ENCODE peak calls at places on chromosomes 4 and X, in seven cellular contexts. K is left lung, D is foreskin keratinocyte, X is A549, L is cardiac muscle cell, G is WERI-Rb-1, M is A673. N is an unnamed sample.

GRCh38 chrX:106791495-106791894 is 11.0 kb upstream of the TBC1D8B start:
- DNase-seq in L (peak; percentile 31), M (peak; percentile 2), D (no peak), X (no peak), G (no peak), K (no peak), N (no peak)

GRCh38 chr4:99885063-99885664 is 9.1 kb downstream of the LAMTOR3 start:
- DNase-seq in K (no peak), L (peak; percentile 61), M (peak; percentile 54), G (peak; percentile 23), D (no peak), X (peak; percentile 3), N (no peak)

GRCh38 chr4:124806403-124806802 is 93.9 kb upstream of the ANKRD50 start:
- DNase-seq in D (peak; percentile 73), X (no peak), K (no peak), M (peak; percentile 89), G (no peak), L (no peak), N (no peak)

GRCh38 chr4:122309988-122310626 is 68.7 kb upstream of the ADAD1 start:
- DNase-seq in G (no peak), X (peak; percentile 3), L (peak; percentile 22), K (no peak), M (peak; percentile 30), D (no peak), N (no peak)

GRCh38 chr4:65023877-65024670 is 614.8 kb upstream of the TECRL start:
- DNase-seq in M (no peak), G (no peak), K (no peak), L (no peak), D (peak; percentile 7), X (no peak), N (no peak)

GRCh38 chrX:73581002-73581628 is 18.1 kb downstream of the CHIC1 start:
- DNase-seq in X (no peak), L (no peak), K (no peak), G (no peak), D (no peak), M (no peak), N (no peak)

GRCh38 chr4:137312257-137312656 is 220.0 kb downstream of the PCDH18 start:
- DNase-seq in K (no peak), M (no peak), X (no peak), D (no peak), L (peak; percentile 30), G (no peak), N (no peak)

GRCh38 chrX:38803286-38803608 is 2.0 kb downstream of the MID1IP1 start:
- DNase-seq in M (peak; percentile 21), G (no peak), D (no peak), X (no peak), L (no peak), K (no peak), N (no peak)

GRCh38 chr4:175779081-175779620 is 32.9 kb downstream of the GPM6A start:
- DNase-seq in G (no peak), K (no peak), X (no peak), D (no peak), L (no peak), M (no peak), N (no peak)

GRCh38 chr4:19494958-19495357 is 756.7 kb upstream of the SLIT2 start:
- DNase-seq in M (no peak), L (no peak), X (no peak), K (no peak), G (no peak), D (peak; percentile 10), N (no peak)

GRCh38 chr4:3107271-3108185 is 33.0 kb downstream of the HTT start:
- DNase-seq in G (no peak), D (no peak), K (no peak), L (no peak), X (no peak), M (peak; percentile 36), N (no peak)

GRCh38 chrX:133215747-133216146 is 2.4 kb downstream of the TFDP3 start:
- DNase-seq in D (no peak), G (no peak), M (peak; percentile 52), X (no peak), K (no peak), L (peak; percentile 8), N (no peak)

GRCh38 chrX:101931494-101932248 is at the start of gene ZMAT1:
- DNase-seq in L (peak; percentile 76), K (peak; percentile 93), D (peak; percentile 10), X (peak; percentile 53), G (peak; percentile 90), M (peak; percentile 90), N (no peak)

GRCh38 chr4:95534032-95534431 is 14.7 kb downstream of the UNC5C start:
- DNase-seq in K (no peak), M (no peak), L (no peak), G (no peak), X (no peak), D (no peak), N (no peak)

GRCh38 chr4:48778431-48779094 is 1.5 kb downstream of the FRYL start:
- DNase-seq in D (no peak), K (no peak), M (peak; percentile 19), X (no peak), G (no peak), L (peak; percentile 64), N (no peak)

GRCh38 chrX:152926279-152926678 is 28.4 kb downstream of the ZNF185 start:
- DNase-seq in K (no peak), L (peak; percentile 57), X (peak; percentile 75), M (peak; percentile 86), D (peak; percentile 28), G (peak; percentile 81), N (no peak)
- TF ChIP-seq CTCF in K (no peak), L (peak; percentile 46), X (peak; percentile 49), M (peak; percentile 63), D (peak; percentile 75), G (peak; percentile 78), N (peak; percentile 55)

GRCh38 chr4:183407128-183407585 is 37.3 kb upstream of the CDKN2AIP start:
- DNase-seq in X (peak; percentile 40), D (no peak), L (peak; percentile 83), M (peak; percentile 93), G (peak; percentile 94), K (peak; percentile 98), N (peak; percentile 13)
- H3K27ac ChIP-seq in X (peak overlapping the region; percentile 72), D (no peak overlapping the region), L (no peak overlapping the region), M (peak overlapping the region; percentile 81), G (peak overlapping the region; percentile 88), K (peak overlapping the region; percentile 27), N (no peak overlapping the region)

DNA sequence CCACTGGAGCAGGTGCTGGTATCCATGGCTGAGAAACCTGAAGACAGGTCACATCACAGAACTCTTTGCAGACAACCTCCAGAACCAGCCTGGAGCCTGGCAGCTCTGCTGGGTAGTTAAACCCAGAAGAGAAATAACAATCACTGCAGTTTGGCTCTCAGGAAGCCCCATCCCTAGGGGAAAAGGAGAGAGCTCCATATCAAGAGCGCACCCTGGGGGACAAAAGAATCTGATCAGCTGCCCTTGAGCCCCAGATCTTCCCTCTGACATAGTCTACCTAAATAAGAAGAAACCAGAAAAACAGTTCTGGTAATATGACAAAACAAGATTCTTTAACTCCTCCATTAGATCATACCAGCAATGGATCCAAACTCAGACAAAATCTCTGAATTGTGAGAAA is 823.2 kb upstream of the FRG1 start:
- DNase-seq in L (no peak), D (no peak), G (no peak), K (no peak), X (no peak), M (peak; percentile 18), N (no peak)
- TF ChIP-seq CTCF in L (no peak), D (no peak), G (no peak), K (no peak), X (no peak), M (peak; percentile 11), N (no peak)

DNA sequence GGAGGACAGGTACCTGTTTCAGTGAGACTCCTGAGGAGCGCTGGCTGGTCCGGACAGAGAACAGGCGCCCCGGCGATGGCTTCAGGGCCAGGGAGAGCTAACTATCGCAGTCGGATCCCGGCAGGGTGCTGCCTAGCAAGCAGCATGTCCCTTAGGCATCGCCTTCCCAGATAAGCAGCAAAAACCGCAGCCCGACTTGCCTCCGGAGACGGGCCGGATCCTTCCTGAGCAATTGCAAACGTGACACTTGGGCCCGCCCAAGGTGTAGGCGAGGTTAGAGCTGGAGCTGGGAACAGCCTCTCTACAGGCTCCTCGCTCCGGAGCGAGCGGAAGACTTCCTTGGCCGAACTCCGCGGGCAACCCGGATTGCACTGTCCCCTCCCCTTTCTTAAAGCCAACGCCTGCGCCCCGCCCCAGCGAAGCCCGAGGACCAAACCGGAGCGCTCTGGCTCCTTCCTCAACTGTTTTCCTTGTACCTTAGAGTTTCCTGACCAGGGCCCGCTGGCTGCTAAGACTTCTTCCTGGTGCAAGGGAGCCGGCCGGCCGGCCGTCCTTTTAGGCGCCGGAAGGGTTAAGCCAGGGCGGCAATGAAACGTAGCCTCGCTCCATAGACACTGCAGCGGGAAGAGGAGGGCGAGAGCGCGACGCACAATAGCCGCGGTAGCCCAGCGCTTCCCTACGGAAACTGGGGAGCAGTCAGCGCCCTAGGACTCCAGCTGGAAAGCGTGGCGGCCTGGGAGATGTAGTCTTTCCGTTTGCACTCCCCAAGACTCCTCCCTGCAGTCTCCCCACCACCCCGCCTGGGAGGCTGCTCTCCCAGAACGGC is at the start of gene OPHN1:
- DNase-seq in D (peak; percentile 61), K (peak; percentile 88), M (peak; percentile 69), G (peak; percentile 70), L (peak; percentile 86), X (peak; percentile 51), N (no peak)
- H3K27ac ChIP-seq in D (peak within 1 kb of the TSS; percentile 73), K (peak within 1 kb of the TSS; percentile 88), M (peak within 1 kb of the TSS; percentile 58), G (peak within 1 kb of the TSS; percentile 72), L (peak within 1 kb of the TSS; percentile 67), X (peak within 1 kb of the TSS; percentile 81), N (peak within 1 kb of the TSS; percentile 81)

GRCh38 chr4:7293703-7294102 is 101.4 kb downstream of the SORCS2 start:
- DNase-seq in L (no peak), G (no peak), D (no peak), M (no peak), X (no peak), K (peak; percentile 9), N (no peak)

GRCh38 chr4:7294176-7294756 is 101.9 kb downstream of the SORCS2 start:
- DNase-seq in G (no peak), X (no peak), K (peak; percentile 23), L (no peak), D (no peak), M (no peak), N (no peak)

GRCh38 chr4:7296661-7297335 is 104.5 kb downstream of the SORCS2 start:
- DNase-seq in K (peak; percentile 61), X (no peak), G (no peak), L (no peak), D (no peak), M (no peak), N (no peak)

GRCh38 chr4:7295917-7296660 is 103.8 kb downstream of the SORCS2 start:
- DNase-seq in M (peak; percentile 22), X (peak; percentile 18), L (peak; percentile 39), K (peak; percentile 78), G (peak; percentile 70), D (no peak), N (no peak)

GRCh38 chr4:7295201-7295916 is 103.0 kb downstream of the SORCS2 start:
- DNase-seq in G (no peak), L (peak; percentile 71), M (peak; percentile 44), X (no peak), D (no peak), K (peak; percentile 77), N (no peak)
- TF ChIP-seq CTCF in G (no peak), L (peak; percentile 5), M (no peak), X (no peak), D (no peak), K (no peak), N (no peak)

DNA sequence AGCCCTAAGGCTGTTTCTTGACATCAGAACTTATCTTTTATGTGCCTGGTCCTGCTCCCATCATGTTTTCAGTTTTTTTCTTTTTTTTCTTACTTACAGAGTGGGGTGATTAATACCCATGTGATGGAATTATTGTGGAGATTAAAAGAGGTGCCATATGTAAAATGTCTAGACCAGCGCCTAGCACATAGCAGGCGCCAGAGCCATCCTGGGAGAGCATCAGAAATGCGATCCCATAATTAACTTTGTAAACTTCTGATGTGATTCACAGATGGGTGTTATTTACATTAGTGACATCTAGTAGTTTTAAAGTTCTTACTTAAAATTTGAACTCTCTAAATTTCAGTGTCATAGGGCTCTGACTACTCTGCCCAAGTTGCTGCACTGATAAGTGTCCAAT is 66.2 kb upstream of the PGRMC2 start:
- DNase-seq in G (no peak), M (no peak), L (no peak), X (no peak), D (no peak), K (no peak), N (no peak)
- H3K27ac ChIP-seq in G (no peak overlapping the region), M (no peak overlapping the region), L (no peak overlapping the region), X (peak overlapping the region; percentile 97), D (no peak overlapping the region), K (no peak overlapping the region), N (peak overlapping the region; percentile 99)

N was measured in AG04450.